ENCODE peak calls at places on chromosomes 12 and 14, in four cellular contexts. K is HFFc6, F is MCF 10A, S is tibial artery. W is an unnamed sample.
A peak's percentile ranks its signal among the peaks of the same experiment; 100 is the strongest.

GRCh38 chr12:125284945-125285344 is 219.7 kb downstream of the AACS start:
- DNase-seq in K (no peak), F (no peak), S (no peak), W (no peak)

GRCh38 chr12:131353376-131353775 is 357.5 kb upstream of the SFSWAP start:
- DNase-seq in K (no peak), F (no peak), S (no peak), W (no peak)

GRCh38 chr14:69263364-69263763 is 3.4 kb downstream of the GALNT16 start:
- DNase-seq in K (peak; percentile 83), F (peak; percentile 66), S (peak; percentile 95), W (peak; percentile 96)

GRCh38 chr14:72275242-72275641 is 343.0 kb downstream of the RGS6 start:
- DNase-seq in K (no peak), F (no peak), S (no peak), W (no peak)

GRCh38 chr14:64807588-64807987 is 72.1 kb downstream of the SPTB start:
- DNase-seq in K (no peak), F (no peak), S (no peak), W (no peak)

GRCh38 chr14:85987292-85987691 is 457.3 kb downstream of the FLRT2 start:
- DNase-seq in K (no peak), F (no peak), S (no peak), W (no peak)

GRCh38 chr14:64766430-64767151 is 62.4 kb downstream of the PLEKHG3 start:
- DNase-seq in K (no peak), F (peak; percentile 23), S (peak; percentile 67), W (no peak)

GRCh38 chr14:50396636-50397460 is at the start of gene CDKL1:
- DNase-seq in K (peak; percentile 70), F (peak; percentile 76), S (peak; percentile 78), W (peak; percentile 20)

GRCh38 chr14:91888641-91889476 is 21.5 kb upstream of the TC2N start:
- DNase-seq in K (no peak), F (no peak), S (no peak), W (no peak)

GRCh38 chr12:14111230-14111865 is 129.9 kb upstream of the GRIN2B start:
- DNase-seq in K (no peak), F (peak; percentile 12), S (no peak), W (no peak)

GRCh38 chr14:54784060-54784459 is 118.6 kb downstream of the GCH1 start:
- DNase-seq in K (no peak), F (no peak), S (no peak), W (no peak)

GRCh38 chr12:96236221-96236822 is 42.1 kb downstream of the ELK3 start:
- DNase-seq in K (no peak), F (peak; percentile 81), S (peak; percentile 82), W (no peak)

GRCh38 chr14:104137297-104138097 is 890 bp upstream of the KIF26A start:
- DNase-seq in K (no peak), F (peak; percentile 51), S (peak; percentile 67), W (no peak)

GRCh38 chr12:13203028-13203922 is 6.7 kb downstream of the EMP1 start:
- DNase-seq in K (no peak), F (no peak), S (peak; percentile 75), W (no peak)

GRCh38 chr12:40331886-40332285 is 107.1 kb downstream of the LRRK2 start:
- DNase-seq in K (no peak), F (peak; percentile 31), S (no peak), W (no peak)

GRCh38 chr14:90574640-90575131 is 177.9 kb downstream of the CALM1 start:
- DNase-seq in K (no peak), F (no peak), S (no peak), W (no peak)

GRCh38 chr12:105206686-105207374 is 29.1 kb downstream of the APPL2 start:
- DNase-seq in K (no peak), F (no peak), S (no peak), W (no peak)

GRCh38 chr14:56196274-56196673 is 78.1 kb downstream of the PELI2 start:
- DNase-seq in K (no peak), F (no peak), S (no peak), W (peak; percentile 22)

GRCh38 chr12:27048822-27049752 is 26.7 kb downstream of the MED21 start:
- DNase-seq in K (peak; percentile 72), F (peak; percentile 82), S (no peak), W (no peak)

GRCh38 chr12:15688202-15688736 is 100.9 kb downstream of the EPS8 start:
- DNase-seq in K (no peak), F (peak; percentile 45), S (peak; percentile 86), W (no peak)

GRCh38 chr12:103806807-103807206 is 34.2 kb downstream of the NT5DC3 start:
- DNase-seq in K (no peak), F (peak; percentile 27), S (no peak), W (no peak)

GRCh38 chr14:45258073-45258472 is 5.1 kb upstream of the MIS18BP1 start:
- DNase-seq in K (no peak), F (no peak), S (no peak), W (no peak)

GRCh38 chr12:52310622-52311281 is 10.4 kb downstream of the KRT83 start:
- DNase-seq in K (peak; percentile 71), F (no peak), S (peak; percentile 33), W (no peak)

GRCh38 chr12:101181776-101182175 is 28.3 kb downstream of the SLC5A8 start:
- DNase-seq in K (no peak), F (no peak), S (no peak), W (no peak)

GRCh38 chr12:64255249-64255648 is 33.2 kb upstream of the KICS2 start:
- DNase-seq in K (no peak), F (no peak), S (no peak), W (no peak)

GRCh38 chr14:91311284-91311662 is 66.8 kb upstream of the GPR68 start:
- DNase-seq in K (no peak), F (no peak), S (no peak), W (no peak)

GRCh38 chr12:98418357-98419075 is 96.9 kb upstream of the TMPO start:
- DNase-seq in K (peak; percentile 94), F (peak; percentile 95), S (peak; percentile 96), W (peak; percentile 98)

GRCh38 chr14:87705439-87705896 is 287.5 kb downstream of the GALC start:
- DNase-seq in K (no peak), F (no peak), S (no peak), W (no peak)

GRCh38 chr12:54215990-54216579 is 27.3 kb upstream of the SMUG1 start:
- DNase-seq in K (no peak), F (no peak), S (no peak), W (no peak)

GRCh38 chr12:125639826-125640225 is 574.6 kb downstream of the AACS start:
- DNase-seq in K (no peak), F (no peak), S (no peak), W (no peak)

GRCh38 chr12:48286665-48287064 is 64.1 kb downstream of the ZNF641 start:
- DNase-seq in K (no peak), F (peak; percentile 9), S (no peak), W (no peak)

GRCh38 chr12:48810817-48811453 is 7.4 kb upstream of the CACNB3 start:
- DNase-seq in K (peak; percentile 88), F (peak; percentile 36), S (no peak), W (peak; percentile 67)

GRCh38 chr14:71187633-71188356 is 280.5 kb downstream of the PCNX1 start:
- DNase-seq in K (no peak), F (no peak), S (no peak), W (no peak)

GRCh38 chr12:40587416-40587815 is 104.8 kb upstream of the CNTN1 start:
- DNase-seq in K (no peak), F (no peak), S (no peak), W (no peak)

GRCh38 chr12:51390457-51391046 is 654 bp downstream of the GALNT6 start:
- DNase-seq in K (no peak), F (no peak), S (peak; percentile 48), W (no peak)

GRCh38 chr12:4353785-4354208 is 25.7 kb downstream of the FGF23 start:
- DNase-seq in K (no peak), F (peak; percentile 16), S (no peak), W (no peak)

GRCh38 chr12:4355150-4355842 is 24.2 kb downstream of the FGF23 start:
- DNase-seq in K (no peak), F (no peak), S (no peak), W (no peak)

GRCh38 chr12:4355843-4356327 is 23.6 kb downstream of the FGF23 start:
- DNase-seq in K (peak; percentile 12), F (peak; percentile 32), S (no peak), W (no peak)
- TF ChIP-seq CTCF in K (peak; percentile 72), F (peak; percentile 37), S (no peak), W (peak; percentile 32)

GRCh38 chr12:117489671-117490070 is 128.2 kb upstream of the NOS1 start:
- DNase-seq in K (no peak), F (no peak), S (no peak), W (no peak)

GRCh38 chr12:117490130-117490529 is 128.7 kb upstream of the NOS1 start:
- DNase-seq in K (no peak), F (no peak), S (no peak), W (no peak)

GRCh38 chr12:117486840-117487659 is 125.6 kb upstream of the NOS1 start:
- DNase-seq in K (no peak), F (peak; percentile 58), S (peak; percentile 71), W (no peak)

GRCh38 chr12:117484901-117485300 is 123.5 kb upstream of the NOS1 start:
- DNase-seq in K (no peak), F (no peak), S (no peak), W (no peak)

GRCh38 chr12:117485984-117486839 is 124.8 kb upstream of the NOS1 start:
- DNase-seq in K (no peak), F (no peak), S (no peak), W (no peak)
- TF ChIP-seq CTCF in K (no peak), F (no peak), S (no peak), W (no peak)

GRCh38 chr14:100709252-100709955 is 17.3 kb upstream of the DLK1 start:
- DNase-seq in K (no peak), F (no peak), S (no peak), W (no peak)
- TF ChIP-seq CTCF in K (peak; percentile 80), F (no peak), S (peak; percentile 63), W (peak; percentile 31)

GRCh38 chr12:78181544-78182162 is 351.0 kb downstream of the NAV3 start:
- DNase-seq in K (no peak), F (peak; percentile 52), S (no peak), W (no peak)
- TF ChIP-seq CTCF in K (peak; percentile 55), F (peak; percentile 75), S (no peak), W (peak; percentile 20)

DNA sequence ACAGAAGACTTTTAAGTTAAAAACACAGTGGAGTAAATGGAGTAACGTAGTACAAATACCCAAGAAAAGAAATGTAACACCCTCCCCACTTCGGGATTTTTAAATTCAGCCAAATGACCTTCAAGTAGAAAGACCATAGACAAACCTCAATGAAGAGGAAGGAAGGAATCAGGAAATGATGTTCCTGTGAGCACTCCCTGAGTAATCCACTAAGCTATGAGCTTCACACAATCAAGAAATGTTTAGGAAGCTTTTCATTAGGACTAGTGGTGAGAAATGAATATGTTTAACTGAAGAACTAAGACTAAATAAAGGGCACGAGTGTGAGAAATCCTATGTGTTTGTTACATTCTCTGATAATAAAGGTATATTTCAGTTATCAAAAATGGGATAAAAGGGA is 10.1 kb downstream of the TCL1A start:
- DNase-seq in K (no peak), F (no peak), S (no peak), W (no peak)
- TF ChIP-seq CTCF in K (no peak), F (no peak), S (no peak), W (no peak)